ENCODE peak calls at places on chromosome 14, in six cellular contexts. One of them, this sample, is unnamed.

GRCh38 chr14:104688755-104689619 is at the start of gene INF2:
- DNase-seq in globus pallidus: peak; percentile 83
- DNase-seq in activated gamma-delta T cell: no peak
- DNase-seq in T-helper 2 cell: peak; percentile 45
- DNase-seq in occipital lobe: no peak
- DNase-seq in GM13977: peak; percentile 96
- DNase-seq in this sample: peak; percentile 14

GRCh38 chr14:71539660-71540285 is 392.5 kb upstream of the RGS6 start:
- DNase-seq in T-helper 2 cell: no peak
- DNase-seq in activated gamma-delta T cell: no peak
- DNase-seq in globus pallidus: peak; percentile 45
- DNase-seq in GM13977: no peak
- DNase-seq in occipital lobe: no peak
- DNase-seq in this sample: no peak

GRCh38 chr14:103638594-103638993 is 9.6 kb downstream of the KLC1 start:
- DNase-seq in T-helper 2 cell: no peak
- DNase-seq in activated gamma-delta T cell: no peak
- DNase-seq in occipital lobe: no peak
- DNase-seq in globus pallidus: no peak
- DNase-seq in GM13977: no peak
- DNase-seq in this sample: no peak

GRCh38 chr14:34895277-34895676 is 20.1 kb upstream of the BAZ1A start:
- DNase-seq in activated gamma-delta T cell: no peak
- DNase-seq in globus pallidus: no peak
- DNase-seq in GM13977: no peak
- DNase-seq in T-helper 2 cell: no peak
- DNase-seq in occipital lobe: no peak
- DNase-seq in this sample: no peak

GRCh38 chr14:49612251-49612650 is 8.2 kb downstream of the RPL36AL start:
- DNase-seq in T-helper 2 cell: no peak
- DNase-seq in GM13977: no peak
- DNase-seq in activated gamma-delta T cell: no peak
- DNase-seq in occipital lobe: no peak
- DNase-seq in globus pallidus: no peak
- DNase-seq in this sample: no peak

GRCh38 chr14:100018482-100018881 is 46.7 kb upstream of the EVL start:
- DNase-seq in occipital lobe: no peak
- DNase-seq in GM13977: no peak
- DNase-seq in globus pallidus: no peak
- DNase-seq in T-helper 2 cell: no peak
- DNase-seq in activated gamma-delta T cell: no peak
- DNase-seq in this sample: no peak

GRCh38 chr14:37593496-37594237 is 1.4 kb downstream of the FOXA1 start:
- DNase-seq in GM13977: peak; percentile 9
- DNase-seq in occipital lobe: no peak
- DNase-seq in activated gamma-delta T cell: no peak
- DNase-seq in globus pallidus: no peak
- DNase-seq in T-helper 2 cell: no peak
- DNase-seq in this sample: no peak

GRCh38 chr14:26596722-26597030 is 1.2 kb downstream of the NOVA1 start:
- DNase-seq in T-helper 2 cell: no peak
- DNase-seq in activated gamma-delta T cell: no peak
- DNase-seq in occipital lobe: peak; percentile 5
- DNase-seq in globus pallidus: peak; percentile 63
- DNase-seq in GM13977: no peak
- DNase-seq in this sample: no peak

GRCh38 chr14:69039287-69039628 is 60.2 kb upstream of the ACTN1 start:
- DNase-seq in globus pallidus: no peak
- DNase-seq in activated gamma-delta T cell: no peak
- DNase-seq in GM13977: no peak
- DNase-seq in T-helper 2 cell: no peak
- DNase-seq in occipital lobe: no peak
- DNase-seq in this sample: no peak

GRCh38 chr14:97074456-97074855 is 277.3 kb downstream of the VRK1 start:
- DNase-seq in T-helper 2 cell: no peak
- DNase-seq in globus pallidus: no peak
- DNase-seq in GM13977: no peak
- DNase-seq in activated gamma-delta T cell: no peak
- DNase-seq in occipital lobe: no peak
- DNase-seq in this sample: no peak

GRCh38 chr14:106657460-106657859 is 1131.1 kb downstream of the TMEM121 start:
- DNase-seq in GM13977: peak; percentile 20
- DNase-seq in T-helper 2 cell: peak; percentile 12
- DNase-seq in activated gamma-delta T cell: no peak
- DNase-seq in occipital lobe: no peak
- DNase-seq in globus pallidus: no peak
- DNase-seq in this sample: no peak

GRCh38 chr14:100287202-100287997 is 18.8 kb downstream of the SLC25A29 start:
- DNase-seq in occipital lobe: no peak
- DNase-seq in activated gamma-delta T cell: no peak
- DNase-seq in GM13977: no peak
- DNase-seq in T-helper 2 cell: no peak
- DNase-seq in globus pallidus: no peak
- DNase-seq in this sample: no peak

GRCh38 chr14:102579696-102580551 is 12.5 kb upstream of the RCOR1 start:
- DNase-seq in globus pallidus: no peak
- DNase-seq in T-helper 2 cell: no peak
- DNase-seq in occipital lobe: no peak
- DNase-seq in GM13977: no peak
- DNase-seq in activated gamma-delta T cell: no peak
- DNase-seq in this sample: no peak

GRCh38 chr14:92340071-92340470 is 17.1 kb downstream of the SLC24A4 start:
- DNase-seq in occipital lobe: no peak
- DNase-seq in globus pallidus: no peak
- DNase-seq in GM13977: no peak
- DNase-seq in T-helper 2 cell: no peak
- DNase-seq in activated gamma-delta T cell: no peak
- DNase-seq in this sample: no peak

GRCh38 chr14:54116972-54117371 is 160.3 kb upstream of the BMP4 start:
- DNase-seq in activated gamma-delta T cell: no peak
- DNase-seq in globus pallidus: no peak
- DNase-seq in T-helper 2 cell: no peak
- DNase-seq in occipital lobe: no peak
- DNase-seq in GM13977: no peak
- DNase-seq in this sample: no peak

GRCh38 chr14:77000340-77001235 is 27.9 kb downstream of the IRF2BPL start:
- DNase-seq in activated gamma-delta T cell: no peak
- DNase-seq in GM13977: no peak
- DNase-seq in T-helper 2 cell: no peak
- DNase-seq in occipital lobe: peak; percentile 56
- DNase-seq in globus pallidus: no peak
- DNase-seq in this sample: no peak

GRCh38 chr14:24064091-24064795 is 7.1 kb upstream of the CPNE6 start:
- DNase-seq in occipital lobe: no peak
- DNase-seq in GM13977: no peak
- DNase-seq in T-helper 2 cell: no peak
- DNase-seq in globus pallidus: no peak
- DNase-seq in activated gamma-delta T cell: no peak
- DNase-seq in this sample: no peak

GRCh38 chr14:55505846-55506245 is 65.4 kb upstream of the TBPL2 start:
- DNase-seq in occipital lobe: no peak
- DNase-seq in T-helper 2 cell: no peak
- DNase-seq in GM13977: no peak
- DNase-seq in activated gamma-delta T cell: no peak
- DNase-seq in globus pallidus: no peak
- DNase-seq in this sample: no peak

GRCh38 chr14:24311837-24312615 is 724 bp downstream of the LTB4R start:
- DNase-seq in activated gamma-delta T cell: no peak
- DNase-seq in globus pallidus: no peak
- DNase-seq in occipital lobe: no peak
- DNase-seq in T-helper 2 cell: no peak
- DNase-seq in GM13977: no peak
- DNase-seq in this sample: no peak

GRCh38 chr14:48805315-48805714 is 780.9 kb downstream of the RPS29 start:
- DNase-seq in activated gamma-delta T cell: no peak
- DNase-seq in occipital lobe: no peak
- DNase-seq in globus pallidus: no peak
- DNase-seq in GM13977: no peak
- DNase-seq in T-helper 2 cell: no peak
- DNase-seq in this sample: no peak

GRCh38 chr14:26444745-26445144 is 153.1 kb downstream of the NOVA1 start:
- DNase-seq in T-helper 2 cell: no peak
- DNase-seq in occipital lobe: no peak
- DNase-seq in activated gamma-delta T cell: no peak
- DNase-seq in globus pallidus: peak; percentile 5
- DNase-seq in GM13977: no peak
- DNase-seq in this sample: no peak

GRCh38 chr14:54893151-54893760 is 9.4 kb downstream of the GCH1 start:
- DNase-seq in GM13977: peak; percentile 33
- DNase-seq in T-helper 2 cell: no peak
- DNase-seq in activated gamma-delta T cell: no peak
- DNase-seq in globus pallidus: no peak
- DNase-seq in occipital lobe: no peak
- DNase-seq in this sample: no peak

GRCh38 chr14:104864267-104865068 is 600 bp upstream of the CEP170B start:
- DNase-seq in occipital lobe: no peak
- DNase-seq in globus pallidus: no peak
- DNase-seq in T-helper 2 cell: no peak
- DNase-seq in GM13977: no peak
- DNase-seq in activated gamma-delta T cell: no peak
- DNase-seq in this sample: no peak

GRCh38 chr14:24435998-24436354 is 6.2 kb downstream of the KHNYN start:
- DNase-seq in globus pallidus: no peak
- DNase-seq in T-helper 2 cell: no peak
- DNase-seq in activated gamma-delta T cell: no peak
- DNase-seq in GM13977: no peak
- DNase-seq in occipital lobe: no peak
- DNase-seq in this sample: no peak

GRCh38 chr14:105527381-105528196 is 1.2 kb downstream of the TMEM121 start:
- DNase-seq in T-helper 2 cell: no peak
- DNase-seq in GM13977: no peak
- DNase-seq in activated gamma-delta T cell: no peak
- DNase-seq in occipital lobe: no peak
- DNase-seq in globus pallidus: no peak
- DNase-seq in this sample: no peak

GRCh38 chr14:30790827-30791226 is 83.5 kb upstream of the COCH start:
- DNase-seq in occipital lobe: no peak
- DNase-seq in globus pallidus: no peak
- DNase-seq in activated gamma-delta T cell: no peak
- DNase-seq in T-helper 2 cell: no peak
- DNase-seq in GM13977: no peak
- DNase-seq in this sample: no peak

GRCh38 chr14:79293482-79293881 is 917.8 kb downstream of the DIO2 start:
- DNase-seq in occipital lobe: no peak
- DNase-seq in globus pallidus: peak; percentile 20
- DNase-seq in activated gamma-delta T cell: no peak
- DNase-seq in T-helper 2 cell: no peak
- DNase-seq in GM13977: no peak
- DNase-seq in this sample: no peak

GRCh38 chr14:106556665-106557289 is 1030.4 kb downstream of the TMEM121 start:
- DNase-seq in occipital lobe: no peak
- DNase-seq in globus pallidus: no peak
- DNase-seq in activated gamma-delta T cell: peak; percentile 39
- DNase-seq in GM13977: peak; percentile 21
- DNase-seq in T-helper 2 cell: peak; percentile 57
- DNase-seq in this sample: peak; percentile 64

GRCh38 chr14:54440037-54440436 is 1.1 kb downstream of the CNIH1 start:
- DNase-seq in T-helper 2 cell: no peak
- DNase-seq in GM13977: no peak
- DNase-seq in occipital lobe: no peak
- DNase-seq in activated gamma-delta T cell: no peak
- DNase-seq in globus pallidus: no peak
- DNase-seq in this sample: no peak

GRCh38 chr14:105891221-105891602 is 364.8 kb downstream of the TMEM121 start:
- DNase-seq in globus pallidus: no peak
- DNase-seq in T-helper 2 cell: no peak
- DNase-seq in GM13977: no peak
- DNase-seq in occipital lobe: no peak
- DNase-seq in activated gamma-delta T cell: no peak
- DNase-seq in this sample: no peak

GRCh38 chr14:56349942-56350341 is 229.7 kb upstream of the TMEM260 start:
- DNase-seq in globus pallidus: no peak
- DNase-seq in GM13977: no peak
- DNase-seq in occipital lobe: no peak
- DNase-seq in activated gamma-delta T cell: no peak
- DNase-seq in T-helper 2 cell: no peak
- DNase-seq in this sample: no peak

GRCh38 chr14:75469606-75470237 is 41.9 kb downstream of the JDP2 start:
- DNase-seq in globus pallidus: no peak
- DNase-seq in occipital lobe: no peak
- DNase-seq in activated gamma-delta T cell: no peak
- DNase-seq in GM13977: no peak
- DNase-seq in T-helper 2 cell: no peak
- DNase-seq in this sample: no peak

GRCh38 chr14:61925043-61925442 is 162.8 kb downstream of the SNAPC1 start:
- DNase-seq in occipital lobe: no peak
- DNase-seq in activated gamma-delta T cell: no peak
- DNase-seq in GM13977: peak; percentile 17
- DNase-seq in T-helper 2 cell: no peak
- DNase-seq in globus pallidus: peak; percentile 57
- DNase-seq in this sample: no peak

GRCh38 chr14:92993302-92993701 is 70.4 kb downstream of the CHGA start:
- DNase-seq in globus pallidus: no peak
- DNase-seq in T-helper 2 cell: no peak
- DNase-seq in occipital lobe: no peak
- DNase-seq in GM13977: no peak
- DNase-seq in activated gamma-delta T cell: no peak
- DNase-seq in this sample: no peak

GRCh38 chr14:73935666-73936065 is 14.2 kb downstream of the FAM161B start:
- DNase-seq in activated gamma-delta T cell: no peak
- DNase-seq in T-helper 2 cell: no peak
- DNase-seq in occipital lobe: no peak
- DNase-seq in GM13977: peak; percentile 38
- DNase-seq in globus pallidus: no peak
- DNase-seq in this sample: no peak

GRCh38 chr14:53881161-53881846 is 75.3 kb downstream of the BMP4 start:
- DNase-seq in activated gamma-delta T cell: no peak
- DNase-seq in GM13977: no peak
- DNase-seq in T-helper 2 cell: no peak
- DNase-seq in globus pallidus: no peak
- DNase-seq in occipital lobe: no peak
- DNase-seq in this sample: no peak

This sample was measured in activated CD4-positive, CD25-positive, alpha-beta regulatory T cell treated with anti-CD3 and anti-CD28 coated beads, Interleukin-2, amount 50 U/mL, for 16 hours.